ENCODE peak calls at places on chromosomes 1 and 21, in seven cellular contexts. T is H4, F is psoas muscle, B is pancreas, U is HEK293T, O is adrenal gland, Y is HS-27A. P is an unnamed sample.

GRCh38 chr1:45327644-45328515 is 1.2 kb downstream of the HPDL start:
- DNase-seq in T (no peak), Y (no peak), B (no peak), U (no peak), F (no peak), O (no peak), P (no peak)

GRCh38 chr1:147834810-147835209 is 67.8 kb upstream of the GJA8 start:
- DNase-seq in O (no peak), F (no peak), U (no peak), Y (no peak), T (no peak), B (no peak), P (no peak)

GRCh38 chr1:54355931-54356679 is 50.1 kb downstream of the SSBP3 start:
- DNase-seq in B (peak), T (no peak), Y (no peak), F (no peak), U (no peak), O (no peak), P (peak)

GRCh38 chr1:110151175-110151715 is 951 bp downstream of the SLC6A17 start:
- DNase-seq in Y (no peak), B (no peak), O (no peak), U (no peak), F (no peak), T (no peak), P (no peak)

GRCh38 chr1:86245566-86246190 is 89.1 kb upstream of the COL24A1 start:
- DNase-seq in T (peak), Y (no peak), F (no peak), B (no peak), U (no peak), O (no peak), P (no peak)

GRCh38 chr21:45078877-45079281 is 4.5 kb downstream of the ADARB1 start:
- DNase-seq in U (no peak), Y (no peak), B (no peak), F (no peak), O (no peak), T (peak), P (no peak)

GRCh38 chr21:36541721-36542139 is 61.8 kb upstream of the CLDN14 start:
- DNase-seq in B (no peak), F (no peak), Y (no peak), U (no peak), T (no peak), O (no peak), P (no peak)

GRCh38 chr1:48005254-48006162 is 8.3 kb upstream of the TRABD2B start:
- DNase-seq in F (no peak), T (no peak), B (no peak), Y (no peak), O (no peak), U (no peak), P (no peak)

GRCh38 chr1:164588388-164589341 is 29.7 kb downstream of the PBX1 start:
- DNase-seq in O (peak), U (no peak), F (peak), T (peak), B (no peak), Y (no peak), P (peak)

GRCh38 chr21:28960245-28960644 is 32.4 kb downstream of the LTN1 start:
- DNase-seq in O (no peak), T (no peak), Y (no peak), U (no peak), F (no peak), B (no peak), P (no peak)

GRCh38 chr1:118247593-118247992 is 62.6 kb upstream of the SPAG17 start:
- DNase-seq in F (no peak), O (no peak), T (peak), U (peak), Y (no peak), B (no peak), P (no peak)

GRCh38 chr1:196607940-196608339 is 300 bp downstream of the KCNT2 start:
- DNase-seq in Y (no peak), F (no peak), B (no peak), O (no peak), T (no peak), U (no peak), P (no peak)

GRCh38 chr1:36156329-36157114 is 562 bp downstream of the MAP7D1 start:
- DNase-seq in Y (no peak), U (peak), B (peak), T (peak), O (peak), F (peak), P (peak)

GRCh38 chr21:39313457-39314154 is at the start of gene BRWD1:
- DNase-seq in Y (peak), B (peak), F (peak), U (peak), T (peak), O (peak), P (peak)

GRCh38 chr1:59417406-59417805 is 120.5 kb downstream of the FGGY start:
- DNase-seq in Y (no peak), O (no peak), U (no peak), T (no peak), B (no peak), F (no peak), P (no peak)

GRCh38 chr1:3349161-3349967 is 105.1 kb upstream of the ARHGEF16 start:
- DNase-seq in T (no peak), U (peak), B (no peak), Y (no peak), O (no peak), F (no peak), P (no peak)

GRCh38 chr1:21878840-21879478 is 58.2 kb downstream of the HSPG2 start:
- DNase-seq in U (no peak), Y (no peak), B (no peak), O (no peak), F (no peak), T (no peak), P (no peak)

GRCh38 chr1:85464497-85465098 is 361 bp downstream of the DDAH1 start:
- DNase-seq in Y (peak), F (peak), U (peak), B (peak), O (peak), T (peak), P (peak)

GRCh38 chr1:234617135-234617985 is 7.4 kb upstream of the IRF2BP2 start:
- DNase-seq in U (no peak), O (no peak), B (no peak), Y (no peak), F (no peak), T (peak), P (peak)

GRCh38 chr1:84375965-84376910 is 22.0 kb upstream of the DNASE2B start:
- DNase-seq in T (no peak), O (no peak), Y (no peak), U (no peak), B (no peak), F (no peak), P (no peak)

P was measured in left lobe of liver.